ENCODE peak calls at places on chromosomes 1 and 21, in ten cellular contexts. G, W, R, Q, S, V, C, Y, M and U are unnamed samples. For H4K20me1, the result is how much of the 10 kb centered on the place peaks cover.

GRCh38 chr1:8373547-8374270 is 55.8 kb downstream of the SLC45A1 start:
- DNase-seq in G (peak), W (no peak), Q (peak), M (peak), Y (no peak), R (no peak), S (peak), V (peak), C (peak), U (no peak)

GRCh38 chr21:34881894-34882371 is 167.2 kb downstream of the RUNX1 start:
- DNase-seq in M (no peak), Q (peak), W (peak), Y (no peak), G (peak), S (peak), R (no peak), V (peak), C (no peak), U (peak)

GRCh38 chr1:207950750-207951149 is 39.8 kb upstream of the CD34 start:
- DNase-seq in C (no peak), W (peak), M (no peak), Y (no peak), V (no peak), R (peak), S (no peak), Q (no peak), G (no peak), U (no peak)

GRCh38 chr21:15695241-15695640 is 34.5 kb upstream of the USP25 start:
- DNase-seq in S (no peak), Q (peak), V (no peak), C (no peak), R (no peak), M (no peak), Y (no peak), G (no peak), W (no peak), U (no peak)

GRCh38 chr1:236035681-236036101 is 29.2 kb downstream of the NID1 start:
- DNase-seq in M (no peak), Q (peak), W (no peak), C (no peak), G (no peak), V (peak), R (no peak), S (peak), Y (no peak), U (no peak)

GRCh38 chr1:167722152-167722869 is 529 bp downstream of the MPZL1 start:
- DNase-seq in G (peak), C (peak), V (no peak), S (peak), Y (peak), R (peak), W (no peak), M (peak), Q (peak), U (no peak)

GRCh38 chr1:83583351-83584014 is 415.4 kb downstream of the TTLL7 start:
- DNase-seq in V (no peak), C (no peak), Q (no peak), R (peak), S (no peak), Y (no peak), G (peak), W (no peak), M (peak), U (no peak)

GRCh38 chr1:65998763-65999583 is 206.3 kb downstream of the PDE4B start:
- DNase-seq in R (no peak), M (no peak), G (no peak), S (no peak), W (no peak), V (no peak), C (no peak), Y (no peak), Q (no peak), U (no peak)

GRCh38 chr1:164780863-164781262 is 221.9 kb downstream of the PBX1 start:
- DNase-seq in S (peak), V (peak), R (no peak), C (no peak), M (peak), Y (no peak), Q (peak), W (no peak), G (peak), U (no peak)

GRCh38 chr1:87325982-87326738 is 2.5 kb upstream of the LMO4 start:
- DNase-seq in Q (peak), C (peak), M (peak), G (peak), Y (peak), V (peak), S (peak), R (peak), W (peak), U (no peak)

GRCh38 chr1:211259596-211260126 is 495 bp downstream of the RCOR3 start:
- DNase-seq in M (peak), Y (peak), V (no peak), G (peak), C (peak), R (peak), S (no peak), W (no peak), Q (no peak), U (no peak)

GRCh38 chr1:225425211-225425786 is 2.5 kb downstream of the LBR start:
- DNase-seq in S (peak), C (no peak), V (peak), M (no peak), R (peak), W (peak), G (peak), Y (peak), Q (peak), U (peak)

GRCh38 chr1:186142916-186143315 is 232.1 kb downstream of the TPR start:
- DNase-seq in V (peak), W (no peak), Q (no peak), R (no peak), S (peak), G (no peak), Y (no peak), C (no peak), M (no peak), U (no peak)

GRCh38 chr1:178330848-178331497 is 165.8 kb downstream of the CLEC20A start:
- DNase-seq in M (no peak), C (no peak), V (no peak), R (no peak), S (no peak), Q (no peak), W (no peak), G (no peak), Y (no peak), U (no peak)

GRCh38 chr21:25456672-25457071 is 150.6 kb downstream of the MRPL39 start:
- DNase-seq in R (no peak), V (peak), G (peak), M (no peak), C (no peak), Y (no peak), Q (peak), S (peak), W (no peak), U (no peak)

GRCh38 chr1:198929961-198930599 is 291.2 kb downstream of the PTPRC start:
- DNase-seq in Y (peak), V (peak), R (peak), C (peak), Q (peak), W (no peak), S (peak), M (peak), G (no peak), U (no peak)

GRCh38 chr1:161216945-161217712 is 2.0 kb downstream of the FCER1G start:
- DNase-seq in Y (peak), C (no peak), M (no peak), S (peak), V (peak), G (no peak), Q (peak), W (no peak), R (peak), U (no peak)

GRCh38 chr1:114369930-114370329 is 141.1 kb downstream of the TRIM33 start:
- DNase-seq in S (no peak), C (no peak), V (no peak), W (no peak), Y (no peak), M (no peak), G (no peak), R (no peak), Q (no peak), U (no peak)

GRCh38 chr1:110242731-110243130 is 32.6 kb downstream of the KCNC4 start:
- DNase-seq in Y (no peak), G (no peak), M (no peak), W (no peak), R (no peak), Q (no peak), V (no peak), S (no peak), C (no peak), U (no peak)

GRCh38 chr1:225597926-225598575 is 54.9 kb downstream of the ENAH start:
- DNase-seq in C (no peak), W (no peak), M (no peak), Q (peak), Y (no peak), G (peak), S (peak), V (peak), R (no peak), U (no peak)

GRCh38 chr1:151611288-151611790 is 511 bp upstream of the SNX27 start:
- DNase-seq in Q (peak), S (peak), W (peak), V (peak), R (peak), Y (no peak), G (peak), C (no peak), M (peak), U (peak)

GRCh38 chr1:190169311-190170067 is 308.2 kb downstream of the BRINP3 start:
- DNase-seq in M (no peak), G (peak), V (peak), S (peak), Q (peak), W (peak), C (peak), Y (no peak), R (no peak), U (no peak)

GRCh38 chr1:109170051-109170775 is 43.5 kb upstream of the SARS1 start:
- DNase-seq in G (no peak), R (no peak), Q (peak), V (no peak), S (peak), W (no peak), M (no peak), Y (no peak), C (no peak), U (no peak)

GRCh38 chr1:5526822-5527551 is 465.2 kb downstream of the NPHP4 start:
- DNase-seq in Q (no peak), C (no peak), R (no peak), W (no peak), Y (no peak), V (no peak), G (no peak), S (no peak), M (no peak), U (no peak)

GRCh38 chr1:99968214-99968613 is 1.6 kb upstream of the SLC35A3 start:
- DNase-seq in W (no peak), G (no peak), R (no peak), S (no peak), Y (no peak), C (no peak), M (no peak), Q (no peak), V (no peak), U (no peak)

GRCh38 chr1:7298145-7298544 is 473.0 kb upstream of the VAMP3 start:
- DNase-seq in Y (no peak), G (no peak), C (peak), M (no peak), W (no peak), R (no peak), S (no peak), Q (no peak), V (no peak), U (no peak)

GRCh38 chr1:158285756-158286241 is 3.9 kb upstream of the CD1C start:
- DNase-seq in M (no peak), S (no peak), R (peak), V (no peak), Q (no peak), C (no peak), G (no peak), W (no peak), Y (peak), U (no peak)

GRCh38 chr1:115112496-115113375 is 23.4 kb upstream of the TSPAN2 start:
- DNase-seq in C (peak), V (no peak), W (no peak), S (no peak), R (peak), Q (no peak), M (peak), Y (peak), G (peak), U (no peak)

GRCh38 chr21:45612096-45613019 is 31.2 kb upstream of the PCBP3 start:
- DNase-seq in G (peak), Q (peak), W (no peak), S (peak), R (no peak), Y (no peak), C (no peak), V (peak), M (no peak), U (no peak)

GRCh38 chr1:7250826-7251800 is 465.9 kb downstream of the CAMTA1 start:
- DNase-seq in Q (no peak), R (no peak), M (no peak), G (no peak), C (no peak), S (no peak), V (no peak), Y (no peak), W (no peak), U (no peak)

GRCh38 chr1:154847891-154848290 is 22.2 kb downstream of the KCNN3 start:
- DNase-seq in G (no peak), W (no peak), V (no peak), S (no peak), Q (no peak), R (no peak), C (no peak), M (peak), Y (no peak), U (no peak)

DNA sequence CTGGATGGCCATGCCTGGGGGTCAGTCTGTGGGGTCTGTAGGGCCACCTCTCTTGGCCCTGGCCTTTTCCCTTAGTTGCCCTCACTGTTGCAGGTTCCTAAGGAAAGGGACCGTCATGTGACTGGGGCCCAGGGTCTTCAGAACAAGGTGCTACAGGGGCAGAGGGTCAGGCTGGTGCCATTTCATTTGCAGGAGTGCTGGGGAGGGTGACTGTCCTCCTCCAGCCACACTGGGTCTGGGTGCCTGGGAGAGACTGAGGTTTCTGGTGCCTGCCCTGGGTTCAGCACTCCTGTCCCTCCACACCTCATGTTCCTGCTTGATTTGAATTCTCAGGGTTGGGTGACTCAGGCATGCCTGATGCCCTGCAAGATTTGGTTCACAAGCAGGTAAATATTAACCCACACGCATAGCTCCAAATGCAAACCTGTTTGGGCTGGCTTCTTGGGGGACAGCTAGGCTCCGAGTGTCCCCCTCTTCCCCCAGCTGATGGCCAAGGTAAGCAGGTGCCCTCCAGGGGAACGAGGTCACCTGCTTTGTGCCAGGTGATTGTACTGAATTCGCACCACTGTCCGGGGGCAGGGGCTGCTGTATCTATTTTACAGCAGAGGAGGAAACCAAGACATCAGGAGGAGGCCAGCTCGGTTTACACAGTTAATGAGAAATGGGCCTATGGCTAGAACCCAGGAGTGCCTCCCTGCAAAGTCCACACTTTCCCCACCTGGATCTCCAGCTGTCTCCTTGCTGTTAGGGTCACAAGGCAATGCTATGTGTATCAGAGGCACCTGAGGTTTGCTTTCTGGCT is 20.3 kb downstream of the ARHGEF10L start:
- DNase-seq in W (peak), M (peak), G (peak), Y (no peak), R (no peak), S (no peak), Q (no peak), V (no peak), C (no peak), U (no peak)
- H3K4me2 ChIP-seq in W (peak), M (peak), G (peak), Y (no peak), R (no peak), S (no peak), Q (no peak), V (no peak), C (peak), U (peak)

DNA sequence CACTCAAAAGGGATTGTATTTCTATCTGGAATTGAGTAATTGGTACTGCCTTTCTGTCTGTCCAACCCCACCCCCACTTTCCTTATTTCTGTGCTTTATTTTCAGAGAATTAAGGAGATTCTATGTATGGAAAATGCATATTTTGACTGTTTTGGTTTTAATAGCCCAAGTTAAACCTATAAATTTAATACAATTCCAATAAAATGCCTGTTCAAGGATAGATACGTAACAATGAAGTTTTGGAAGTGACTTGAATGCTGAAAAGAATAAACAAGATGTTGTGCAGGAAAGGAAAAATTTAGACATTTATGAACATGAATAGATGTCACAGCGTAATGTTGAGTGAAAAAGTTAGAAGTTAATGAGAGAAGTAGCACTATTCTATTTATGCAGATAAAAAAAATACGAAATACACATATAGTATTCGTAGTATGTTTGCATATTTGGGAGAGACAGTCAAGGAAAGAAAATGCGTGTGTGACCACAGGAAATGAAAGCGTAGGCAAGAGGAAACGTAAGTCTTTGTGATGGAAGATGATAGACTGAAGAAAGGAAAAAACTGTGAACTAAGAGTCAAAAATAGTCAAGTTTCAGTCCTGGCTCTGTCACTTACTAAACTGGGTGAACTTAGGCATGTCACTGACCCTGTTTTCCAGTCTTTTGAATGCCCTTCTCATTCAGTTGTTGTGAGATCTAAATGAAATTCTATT is 62.1 kb downstream of the MEF2D start:
- DNase-seq in S (peak), R (no peak), V (peak), G (no peak), Q (peak), M (no peak), C (no peak), Y (no peak), W (peak), U (no peak)
- H4K20me1 ChIP-seq in S (under half), R (under half), V (under half), G (under half), Q (under half), M (under half), C (under half), Y (under half), W (under half), U (under half)

DNA sequence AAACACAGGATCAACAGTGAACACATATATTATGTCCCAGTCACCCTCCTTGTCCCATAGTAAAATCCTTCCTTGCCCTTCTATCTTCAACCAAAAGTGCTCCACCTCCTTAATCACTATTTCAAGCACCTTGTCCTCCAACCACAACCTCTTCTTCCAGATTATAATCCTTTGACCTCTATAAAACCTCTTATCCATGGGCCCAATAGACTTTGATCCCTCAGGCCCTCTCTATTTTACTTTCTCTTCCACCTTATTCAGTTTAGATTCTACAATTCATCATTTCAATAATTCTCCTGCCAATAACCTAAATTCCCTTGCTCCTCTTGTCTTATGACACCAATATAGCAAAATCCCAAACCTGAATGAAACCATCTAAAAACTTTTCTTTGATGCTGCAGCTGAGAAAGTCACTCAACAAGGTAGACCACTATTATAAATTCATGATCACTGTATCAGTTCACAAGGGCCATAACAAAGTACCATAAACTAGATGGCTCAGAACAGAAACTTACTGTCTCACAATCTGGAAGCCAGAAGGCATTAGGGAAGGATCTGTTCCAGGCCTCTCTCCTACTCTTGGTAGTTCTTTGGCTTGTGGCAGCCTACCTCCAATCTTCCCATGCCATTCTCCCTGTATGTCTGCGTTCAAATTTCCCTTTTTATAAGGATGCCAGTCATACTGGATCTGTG is 24.8 kb downstream of the EPS15 start:
- DNase-seq in S (no peak), M (no peak), G (no peak), V (no peak), R (no peak), C (no peak), W (no peak), Q (no peak), Y (no peak), U (no peak)
- H3K4me2 ChIP-seq in S (no peak), M (no peak), G (no peak), V (no peak), R (peak), C (no peak), W (no peak), Q (no peak), Y (peak), U (no peak)

GRCh38 chr1:201682964-201683363 is 144.0 kb downstream of the NAV1 start:
- DNase-seq in Q (no peak), S (no peak), V (no peak), G (no peak), Y (no peak), W (no peak), R (no peak), C (no peak), M (no peak), U (no peak)

GRCh38 chr1:201681375-201681774 is 142.4 kb downstream of the NAV1 start:
- DNase-seq in V (no peak), Y (no peak), R (no peak), M (no peak), S (no peak), C (no peak), Q (no peak), W (no peak), G (no peak), U (no peak)

GRCh38 chr1:201683397-201683796 is 144.5 kb downstream of the NAV1 start:
- DNase-seq in S (no peak), G (no peak), Q (no peak), Y (no peak), M (no peak), C (no peak), R (no peak), W (no peak), V (no peak), U (no peak)

GRCh38 chr1:201686709-201687455 is 142.1 kb upstream of the IPO9 start:
- DNase-seq in Q (no peak), R (no peak), M (peak), S (no peak), C (peak), Y (no peak), W (peak), V (no peak), G (no peak), U (no peak)

GRCh38 chr1:201685485-201685884 is 143.5 kb upstream of the IPO9 start:
- DNase-seq in R (no peak), C (no peak), Y (no peak), M (no peak), W (no peak), G (no peak), S (no peak), Q (no peak), V (no peak), U (no peak)
- H4K20me1 ChIP-seq in R (under half), C (under half), Y (under half), M (under half), W (under half), G (under half), S (under half), Q (half or more), V (half or more), U (under half)

DNA sequence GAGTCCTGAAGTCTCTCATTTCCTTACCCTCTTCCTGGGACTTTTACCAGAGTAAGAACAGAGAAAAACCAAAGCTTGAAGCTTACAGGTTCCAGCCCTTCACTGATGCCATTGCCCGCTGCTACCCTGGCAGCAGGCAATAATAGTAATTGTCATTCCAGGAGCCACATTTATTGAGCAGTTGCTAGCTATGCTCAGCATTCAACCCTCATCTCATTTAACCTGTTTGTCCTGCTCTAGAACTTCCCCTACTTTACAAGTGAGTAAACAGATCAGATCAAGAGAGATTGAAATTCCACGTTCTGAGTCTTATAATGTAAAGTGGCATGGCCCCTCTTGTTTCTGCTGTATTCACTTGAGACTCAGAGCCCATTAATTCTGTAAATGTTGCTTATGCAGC is 80.4 kb downstream of the ATP1A1 start:
- DNase-seq in C (no peak), V (no peak), Y (no peak), M (no peak), S (no peak), G (peak), Q (no peak), R (no peak), W (peak), U (no peak)
- H3K4me2 ChIP-seq in C (peak), V (no peak), Y (no peak), M (no peak), S (no peak), G (peak), Q (no peak), R (no peak), W (peak), U (no peak)